ENCODE peak calls at places on chromosomes 11 and 22, in four cellular contexts. C is hepatocyte, H is MM.1S, U is OCI-LY7. W is an unnamed sample. For H3K4me1, the result is how much of the 10 kb centered on the place peaks cover.

GRCh38 chr11:65389294-65389980 is 3.0 kb downstream of the FRMD8 start:
- DNase-seq in C (no peak), H (no peak), U (no peak), W (peak)

GRCh38 chr11:14259870-14260269 is 99.1 kb downstream of the RRAS2 start:
- DNase-seq in C (no peak), H (no peak), U (no peak), W (no peak)

GRCh38 chr22:31742115-31742514 is 7.8 kb downstream of the PRR14L start:
- DNase-seq in C (no peak), H (no peak), U (no peak), W (peak)

GRCh38 chr11:125959931-125960330 is 14.1 kb downstream of the VSIG10L2 start:
- DNase-seq in C (no peak), H (no peak), U (no peak), W (no peak)

GRCh38 chr11:92153542-92153941 is 71.1 kb upstream of the FAT3 start:
- DNase-seq in C (no peak), H (no peak), U (no peak), W (no peak)

GRCh38 chr11:11230802-11231562 is 122.1 kb downstream of the CSNK2A3 start:
- DNase-seq in C (no peak), H (no peak), U (peak), W (peak)

GRCh38 chr11:65430406-65431217 is 8.0 kb downstream of the NEAT1 start:
- DNase-seq in C (peak), H (peak), U (peak), W (peak)

GRCh38 chr22:44203203-44203602 is 22.5 kb downstream of the PARVG start:
- DNase-seq in C (no peak), H (no peak), U (no peak), W (no peak)

GRCh38 chr22:26398741-26399153 is 30.3 kb upstream of the ASPHD2 start:
- DNase-seq in C (peak), H (peak), U (peak), W (peak)

GRCh38 chr11:10622957-10623787 is 54.7 kb upstream of the LYVE1 start:
- DNase-seq in C (no peak), H (no peak), U (peak), W (no peak)

GRCh38 chr22:21448627-21449416 is 18.4 kb upstream of the TMEM191C start:
- DNase-seq in C (no peak), H (no peak), U (no peak), W (no peak)

GRCh38 chr11:130454495-130455262 is 6.2 kb downstream of the ADAMTS15 start:
- DNase-seq in C (no peak), H (no peak), U (no peak), W (peak)

GRCh38 chr11:64661146-64661545 is 61.9 kb downstream of the NRXN2 start:
- DNase-seq in C (peak), H (no peak), U (no peak), W (peak)

GRCh38 chr11:6614446-6614845 is 2.4 kb upstream of the TAF10 start:
- DNase-seq in C (no peak), H (no peak), U (no peak), W (no peak)

GRCh38 chr11:50037282-50037681 is 4.6 kb downstream of the OR4C45 start:
- DNase-seq in C (no peak), H (peak), U (no peak), W (no peak)

GRCh38 chr22:32810241-32811133 is 9.0 kb downstream of the TIMP3 start:
- DNase-seq in C (peak), H (no peak), U (no peak), W (peak)

GRCh38 chr22:17767236-17768065 is 6.8 kb downstream of the BID start:
- DNase-seq in C (no peak), H (no peak), U (no peak), W (no peak)

GRCh38 chr11:3867209-3868071 is 12.0 kb downstream of the STIM1 start:
- DNase-seq in C (peak), H (peak), U (peak), W (no peak)

GRCh38 chr11:115501895-115502589 is 2.2 kb downstream of the CADM1 start:
- DNase-seq in C (peak), H (peak), U (peak), W (no peak)

DNA sequence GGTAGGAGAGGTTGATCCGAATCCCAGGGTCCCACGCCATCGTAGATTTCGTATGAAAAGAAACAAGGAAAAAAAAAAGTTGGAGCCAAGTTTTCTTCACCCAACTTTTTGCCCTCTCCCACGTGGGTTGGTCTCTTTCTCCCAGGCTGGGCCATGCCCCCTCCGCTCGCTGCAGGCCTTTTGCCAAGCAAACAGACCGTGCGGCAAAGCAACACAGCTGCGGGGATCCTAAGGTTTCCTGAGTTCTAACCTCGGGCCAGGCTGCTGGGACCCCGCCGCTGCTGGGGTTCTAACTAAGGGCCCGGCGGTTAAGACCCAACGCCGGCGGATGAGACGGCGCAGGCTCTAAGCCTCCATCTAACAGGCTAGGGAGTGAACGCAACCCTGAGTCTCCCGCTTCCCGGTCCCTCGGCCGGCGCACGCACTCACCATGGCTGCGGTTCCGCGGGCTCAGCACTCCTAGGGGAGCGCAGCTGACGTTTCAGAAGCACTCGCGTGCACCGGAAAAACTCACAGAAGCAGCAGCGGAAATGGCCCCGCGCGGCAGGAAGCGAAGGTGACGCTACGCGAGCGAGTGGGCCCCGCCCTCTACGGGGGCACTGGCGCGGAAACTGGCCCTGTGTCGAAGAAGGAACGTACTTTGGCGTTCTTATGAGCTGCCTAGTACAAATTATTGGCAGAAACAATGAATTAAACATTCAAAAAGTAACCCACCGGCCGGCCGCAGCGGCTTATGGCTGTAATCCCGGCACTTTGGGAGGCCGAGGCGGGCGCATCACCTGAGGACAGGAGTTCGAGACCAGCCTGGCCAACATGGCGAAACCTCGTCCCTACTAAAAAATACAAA is at the start of gene SNU13:
- DNase-seq in C (peak), H (peak), U (peak), W (peak)
- H2AFZ ChIP-seq in C (peak), H (peak), U (peak), W (peak)

GRCh38 chr11:114081641-114082414 is 22.3 kb downstream of the ZBTB16 start:
- DNase-seq in C (peak), H (no peak), U (no peak), W (peak)

GRCh38 chr11:114080769-114081168 is 21.3 kb downstream of the ZBTB16 start:
- DNase-seq in C (no peak), H (no peak), U (no peak), W (no peak)

GRCh38 chr11:114078423-114078822 is 18.9 kb downstream of the ZBTB16 start:
- DNase-seq in C (peak), H (peak), U (no peak), W (no peak)

GRCh38 chr11:114079406-114080072 is 20.0 kb downstream of the ZBTB16 start:
- DNase-seq in C (no peak), H (no peak), U (no peak), W (peak)

GRCh38 chr11:114080219-114080618 is 20.7 kb downstream of the ZBTB16 start:
- DNase-seq in C (no peak), H (peak), U (no peak), W (peak)
- H3K4me1 ChIP-seq in C (half or more), H (under half), U (under half), W (under half)

DNA sequence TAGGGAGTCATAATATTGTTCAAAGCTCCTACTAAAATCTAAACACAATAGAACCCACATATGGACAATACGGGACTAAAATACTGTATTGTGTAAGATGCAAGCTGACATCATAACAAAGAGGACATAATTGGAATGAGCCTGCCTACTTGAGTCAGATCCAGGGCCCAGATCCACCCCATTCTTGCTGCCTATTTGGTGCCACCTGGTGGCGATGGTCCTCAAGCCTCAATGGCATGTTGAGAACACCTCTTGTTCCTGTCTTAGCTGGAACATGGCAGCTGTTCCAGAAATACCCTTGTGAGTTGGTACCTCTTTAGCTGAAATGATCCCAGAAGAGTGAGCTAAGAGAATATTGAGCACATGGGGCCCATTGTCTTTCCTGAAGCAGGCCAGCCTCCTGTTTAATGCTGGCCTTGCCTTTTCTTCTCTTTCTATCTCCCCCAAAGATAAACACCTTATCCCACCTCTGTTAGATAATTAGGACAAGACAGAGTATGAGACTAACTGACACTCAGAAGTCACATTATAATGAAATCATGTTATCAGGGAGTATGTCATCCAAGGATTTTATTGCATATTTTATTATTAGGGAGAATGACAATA is 680.9 kb upstream of the ANO5 start:
- DNase-seq in C (peak), H (peak), U (peak), W (peak)
- TF ChIP-seq EZH2phosphoT487 in C (no peak), H (no peak), U (no peak), W (no peak)

GRCh38 chr11:22460181-22460580 is 122.0 kb downstream of the SLC17A6 start:
- DNase-seq in C (no peak), H (no peak), U (no peak), W (peak)

GRCh38 chr11:22456993-22457748 is 119.0 kb downstream of the SLC17A6 start:
- DNase-seq in C (no peak), H (no peak), U (no peak), W (no peak)

GRCh38 chr11:22458141-22458540 is 120.0 kb downstream of the SLC17A6 start:
- DNase-seq in C (no peak), H (no peak), U (no peak), W (no peak)

GRCh38 chr11:22461626-22462025 is 123.4 kb downstream of the SLC17A6 start:
- DNase-seq in C (no peak), H (no peak), U (no peak), W (peak)

GRCh38 chr11:22459053-22459452 is 120.9 kb downstream of the SLC17A6 start:
- DNase-seq in C (no peak), H (no peak), U (no peak), W (peak)
- H2AFZ ChIP-seq in C (no peak), H (no peak), U (no peak), W (no peak)

W was measured in GM23248.